ENCODE peak calls at places on chromosomes 3 and 15, in ten cellular contexts. One of them, this sample, is unnamed. For H3K4me1, the result is how much of the 10 kb centered on the place peaks cover.

GRCh38 chr3:183074881-183075280 is 24.4 kb downstream of the MCCC1 start:
- DNase-seq in left ventricle myocardium inferior: no peak
- DNase-seq in lower lobe of right lung: no peak
- DNase-seq in heart right ventricle: no peak
- DNase-seq in colonic mucosa: no peak
- DNase-seq in mucosa of descending colon: no peak
- DNase-seq in OCI-LY7: no peak
- DNase-seq in astrocyte: no peak
- DNase-seq in thyroid gland: no peak
- DNase-seq in Peyer's patch: no peak
- DNase-seq in this sample: no peak

GRCh38 chr3:16885588-16885903 is 791 bp downstream of the PLCL2 start:
- DNase-seq in left ventricle myocardium inferior: no peak
- DNase-seq in lower lobe of right lung: no peak
- DNase-seq in heart right ventricle: no peak
- DNase-seq in colonic mucosa: no peak
- DNase-seq in mucosa of descending colon: no peak
- DNase-seq in OCI-LY7: peak
- DNase-seq in astrocyte: no peak
- DNase-seq in thyroid gland: no peak
- DNase-seq in Peyer's patch: no peak
- DNase-seq in this sample: no peak

GRCh38 chr3:188345223-188345622 is 191.3 kb downstream of the LPP start:
- DNase-seq in left ventricle myocardium inferior: no peak
- DNase-seq in lower lobe of right lung: no peak
- DNase-seq in heart right ventricle: no peak
- DNase-seq in colonic mucosa: no peak
- DNase-seq in mucosa of descending colon: no peak
- DNase-seq in OCI-LY7: no peak
- DNase-seq in astrocyte: peak
- DNase-seq in thyroid gland: no peak
- DNase-seq in Peyer's patch: no peak
- DNase-seq in this sample: no peak

GRCh38 chr3:48684480-48685143 is 1.1 kb downstream of the NCKIPSD start:
- DNase-seq in left ventricle myocardium inferior: peak
- DNase-seq in lower lobe of right lung: peak
- DNase-seq in heart right ventricle: peak
- DNase-seq in colonic mucosa: no peak
- DNase-seq in mucosa of descending colon: no peak
- DNase-seq in OCI-LY7: peak
- DNase-seq in astrocyte: no peak
- DNase-seq in thyroid gland: peak
- DNase-seq in Peyer's patch: no peak
- DNase-seq in this sample: peak

GRCh38 chr3:49856181-49857005 is at the start of gene TRAIP:
- DNase-seq in left ventricle myocardium inferior: peak
- DNase-seq in lower lobe of right lung: peak
- DNase-seq in heart right ventricle: peak
- DNase-seq in colonic mucosa: peak
- DNase-seq in mucosa of descending colon: peak
- DNase-seq in OCI-LY7: peak
- DNase-seq in astrocyte: peak
- DNase-seq in thyroid gland: peak
- DNase-seq in Peyer's patch: peak
- DNase-seq in this sample: peak

GRCh38 chr3:53065841-53066480 is 20.1 kb upstream of the SFMBT1 start:
- DNase-seq in left ventricle myocardium inferior: no peak
- DNase-seq in lower lobe of right lung: no peak
- DNase-seq in heart right ventricle: no peak
- DNase-seq in colonic mucosa: no peak
- DNase-seq in mucosa of descending colon: no peak
- DNase-seq in OCI-LY7: no peak
- DNase-seq in astrocyte: no peak
- DNase-seq in thyroid gland: no peak
- DNase-seq in Peyer's patch: peak
- DNase-seq in this sample: no peak

GRCh38 chr3:44685128-44685800 is 27.2 kb upstream of the ZNF502 start:
- DNase-seq in left ventricle myocardium inferior: peak
- DNase-seq in lower lobe of right lung: peak
- DNase-seq in heart right ventricle: peak
- DNase-seq in colonic mucosa: peak
- DNase-seq in mucosa of descending colon: peak
- DNase-seq in OCI-LY7: peak
- DNase-seq in astrocyte: peak
- DNase-seq in thyroid gland: peak
- DNase-seq in Peyer's patch: peak
- DNase-seq in this sample: peak

GRCh38 chr3:171248426-171249115 is 211.6 kb downstream of the TNIK start:
- DNase-seq in left ventricle myocardium inferior: no peak
- DNase-seq in lower lobe of right lung: no peak
- DNase-seq in heart right ventricle: no peak
- DNase-seq in colonic mucosa: no peak
- DNase-seq in mucosa of descending colon: no peak
- DNase-seq in OCI-LY7: no peak
- DNase-seq in astrocyte: no peak
- DNase-seq in thyroid gland: no peak
- DNase-seq in Peyer's patch: no peak
- DNase-seq in this sample: no peak

GRCh38 chr3:179227349-179227748 is 23.6 kb downstream of the KCNMB3 start:
- DNase-seq in left ventricle myocardium inferior: no peak
- DNase-seq in lower lobe of right lung: no peak
- DNase-seq in heart right ventricle: no peak
- DNase-seq in colonic mucosa: no peak
- DNase-seq in mucosa of descending colon: no peak
- DNase-seq in OCI-LY7: no peak
- DNase-seq in astrocyte: peak
- DNase-seq in thyroid gland: no peak
- DNase-seq in Peyer's patch: no peak
- DNase-seq in this sample: no peak

GRCh38 chr15:51312754-51313390 is 25.5 kb downstream of the CYP19A1 start:
- DNase-seq in left ventricle myocardium inferior: no peak
- DNase-seq in lower lobe of right lung: no peak
- DNase-seq in heart right ventricle: no peak
- DNase-seq in colonic mucosa: no peak
- DNase-seq in mucosa of descending colon: no peak
- DNase-seq in OCI-LY7: no peak
- DNase-seq in astrocyte: peak
- DNase-seq in thyroid gland: no peak
- DNase-seq in Peyer's patch: no peak
- DNase-seq in this sample: no peak

GRCh38 chr15:63381301-63382192 is at the start of gene CA12:
- DNase-seq in left ventricle myocardium inferior: peak
- DNase-seq in lower lobe of right lung: peak
- DNase-seq in heart right ventricle: peak
- DNase-seq in colonic mucosa: peak
- DNase-seq in mucosa of descending colon: peak
- DNase-seq in OCI-LY7: no peak
- DNase-seq in astrocyte: peak
- DNase-seq in thyroid gland: peak
- DNase-seq in Peyer's patch: peak
- DNase-seq in this sample: no peak

GRCh38 chr15:63203451-63204090 is 14.2 kb downstream of the RAB8B start:
- DNase-seq in left ventricle myocardium inferior: no peak
- DNase-seq in lower lobe of right lung: no peak
- DNase-seq in heart right ventricle: no peak
- DNase-seq in colonic mucosa: no peak
- DNase-seq in mucosa of descending colon: no peak
- DNase-seq in OCI-LY7: peak
- DNase-seq in astrocyte: peak
- DNase-seq in thyroid gland: no peak
- DNase-seq in Peyer's patch: peak
- DNase-seq in this sample: no peak

GRCh38 chr3:65439641-65440040 is 599.1 kb downstream of the MAGI1 start:
- DNase-seq in left ventricle myocardium inferior: peak
- DNase-seq in lower lobe of right lung: peak
- DNase-seq in heart right ventricle: peak
- DNase-seq in colonic mucosa: peak
- DNase-seq in mucosa of descending colon: no peak
- DNase-seq in OCI-LY7: peak
- DNase-seq in astrocyte: peak
- DNase-seq in thyroid gland: peak
- DNase-seq in Peyer's patch: peak
- DNase-seq in this sample: no peak

GRCh38 chr15:91263632-91264477 is 163.8 kb downstream of the SV2B start:
- DNase-seq in left ventricle myocardium inferior: peak
- DNase-seq in lower lobe of right lung: no peak
- DNase-seq in heart right ventricle: peak
- DNase-seq in colonic mucosa: no peak
- DNase-seq in mucosa of descending colon: no peak
- DNase-seq in OCI-LY7: no peak
- DNase-seq in astrocyte: peak
- DNase-seq in thyroid gland: peak
- DNase-seq in Peyer's patch: peak
- DNase-seq in this sample: peak

GRCh38 chr3:89179355-89179997 is 72.1 kb downstream of the EPHA3 start:
- DNase-seq in left ventricle myocardium inferior: no peak
- DNase-seq in lower lobe of right lung: no peak
- DNase-seq in heart right ventricle: no peak
- DNase-seq in colonic mucosa: no peak
- DNase-seq in mucosa of descending colon: no peak
- DNase-seq in OCI-LY7: no peak
- DNase-seq in astrocyte: peak
- DNase-seq in thyroid gland: peak
- DNase-seq in Peyer's patch: no peak
- DNase-seq in this sample: no peak

GRCh38 chr3:50415066-50415465 is 55.7 kb upstream of the TMEM115 start:
- DNase-seq in left ventricle myocardium inferior: no peak
- DNase-seq in lower lobe of right lung: no peak
- DNase-seq in heart right ventricle: no peak
- DNase-seq in colonic mucosa: no peak
- DNase-seq in mucosa of descending colon: no peak
- DNase-seq in OCI-LY7: no peak
- DNase-seq in astrocyte: no peak
- DNase-seq in thyroid gland: no peak
- DNase-seq in Peyer's patch: no peak
- DNase-seq in this sample: no peak

GRCh38 chr3:158165730-158166129 is 55.8 kb downstream of the RSRC1 start:
- DNase-seq in left ventricle myocardium inferior: no peak
- DNase-seq in lower lobe of right lung: no peak
- DNase-seq in heart right ventricle: no peak
- DNase-seq in colonic mucosa: no peak
- DNase-seq in mucosa of descending colon: no peak
- DNase-seq in OCI-LY7: no peak
- DNase-seq in astrocyte: peak
- DNase-seq in thyroid gland: no peak
- DNase-seq in Peyer's patch: no peak
- DNase-seq in this sample: no peak

GRCh38 chr15:85693277-85693676 is 101.4 kb downstream of the KLHL25 start:
- DNase-seq in left ventricle myocardium inferior: no peak
- DNase-seq in lower lobe of right lung: no peak
- DNase-seq in heart right ventricle: no peak
- DNase-seq in colonic mucosa: no peak
- DNase-seq in mucosa of descending colon: no peak
- DNase-seq in OCI-LY7: peak
- DNase-seq in astrocyte: no peak
- DNase-seq in thyroid gland: no peak
- DNase-seq in Peyer's patch: no peak
- DNase-seq in this sample: no peak
- H3K4me1 ChIP-seq in left ventricle myocardium inferior: half or more
- H3K4me1 ChIP-seq in lower lobe of right lung: under half
- H3K4me1 ChIP-seq in heart right ventricle: under half
- H3K4me1 ChIP-seq in colonic mucosa: under half
- H3K4me1 ChIP-seq in mucosa of descending colon: under half
- H3K4me1 ChIP-seq in OCI-LY7: half or more
- H3K4me1 ChIP-seq in astrocyte: under half
- H3K4me1 ChIP-seq in thyroid gland: half or more
- H3K4me1 ChIP-seq in Peyer's patch: under half
- H3K4me1 ChIP-seq in this sample: under half

GRCh38 chr3:12689997-12690711 is 26.2 kb upstream of the RAF1 start:
- DNase-seq in left ventricle myocardium inferior: no peak
- DNase-seq in lower lobe of right lung: no peak
- DNase-seq in heart right ventricle: no peak
- DNase-seq in colonic mucosa: no peak
- DNase-seq in mucosa of descending colon: no peak
- DNase-seq in OCI-LY7: no peak
- DNase-seq in astrocyte: no peak
- DNase-seq in thyroid gland: no peak
- DNase-seq in Peyer's patch: no peak
- DNase-seq in this sample: no peak
- TF ChIP-seq CTCF in left ventricle myocardium inferior: no peak
- TF ChIP-seq CTCF in lower lobe of right lung: no peak
- TF ChIP-seq CTCF in heart right ventricle: no peak
- TF ChIP-seq CTCF in colonic mucosa: no peak
- TF ChIP-seq CTCF in mucosa of descending colon: no peak
- TF ChIP-seq CTCF in OCI-LY7: no peak
- TF ChIP-seq CTCF in astrocyte: no peak
- TF ChIP-seq CTCF in thyroid gland: no peak
- TF ChIP-seq CTCF in Peyer's patch: no peak
- TF ChIP-seq CTCF in this sample: no peak

GRCh38 chr3:14490831-14491230 is 49.3 kb downstream of the GRIP2 start:
- DNase-seq in left ventricle myocardium inferior: no peak
- DNase-seq in lower lobe of right lung: no peak
- DNase-seq in heart right ventricle: no peak
- DNase-seq in colonic mucosa: no peak
- DNase-seq in mucosa of descending colon: no peak
- DNase-seq in OCI-LY7: no peak
- DNase-seq in astrocyte: no peak
- DNase-seq in thyroid gland: no peak
- DNase-seq in Peyer's patch: no peak
- DNase-seq in this sample: no peak
- H3K4me3 ChIP-seq in left ventricle myocardium inferior: no peak
- H3K4me3 ChIP-seq in lower lobe of right lung: no peak
- H3K4me3 ChIP-seq in heart right ventricle: no peak
- H3K4me3 ChIP-seq in colonic mucosa: no peak
- H3K4me3 ChIP-seq in mucosa of descending colon: no peak
- H3K4me3 ChIP-seq in OCI-LY7: no peak
- H3K4me3 ChIP-seq in astrocyte: no peak
- H3K4me3 ChIP-seq in thyroid gland: no peak
- H3K4me3 ChIP-seq in Peyer's patch: no peak
- H3K4me3 ChIP-seq in this sample: no peak

DNA sequence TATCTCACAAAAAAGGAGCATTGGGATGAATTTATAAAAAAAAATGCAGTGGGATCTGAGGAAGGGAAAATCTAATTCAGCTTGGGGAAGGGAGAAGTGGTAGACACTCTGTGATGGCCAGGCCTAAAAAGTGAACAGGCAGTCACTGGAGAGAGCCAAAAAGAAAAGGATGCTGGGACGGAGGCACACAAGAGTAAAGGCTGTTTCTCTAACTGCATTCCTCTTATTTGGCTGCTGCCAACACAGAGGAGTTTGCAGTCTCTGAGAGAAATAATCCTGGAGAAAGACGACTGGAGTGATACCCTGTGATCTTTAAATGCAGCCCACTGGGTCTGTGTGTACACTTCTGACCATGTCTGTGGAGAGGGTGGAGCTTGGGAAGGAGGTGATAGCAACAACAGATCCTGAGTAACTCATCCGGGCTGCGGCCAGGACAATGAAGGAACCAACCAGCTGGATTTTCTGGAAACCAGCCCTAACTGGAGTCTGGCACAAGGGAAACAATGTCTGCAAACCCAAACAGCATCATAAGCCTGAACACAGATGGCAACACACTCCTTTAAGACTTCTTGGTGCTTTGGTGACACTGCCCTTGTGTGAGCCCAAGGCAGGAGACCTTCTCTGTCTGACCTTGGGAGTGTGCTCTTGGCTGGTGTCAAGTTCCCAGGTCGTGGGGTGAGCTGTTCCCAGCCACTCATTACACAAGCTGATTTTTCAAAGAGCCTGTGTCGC is 8.1 kb downstream of the FYCO1 start:
- DNase-seq in left ventricle myocardium inferior: no peak
- DNase-seq in lower lobe of right lung: no peak
- DNase-seq in heart right ventricle: peak
- DNase-seq in colonic mucosa: no peak
- DNase-seq in mucosa of descending colon: no peak
- DNase-seq in OCI-LY7: no peak
- DNase-seq in astrocyte: peak
- DNase-seq in thyroid gland: peak
- DNase-seq in Peyer's patch: no peak
- DNase-seq in this sample: peak
- H3K4me1 ChIP-seq in left ventricle myocardium inferior: half or more
- H3K4me1 ChIP-seq in lower lobe of right lung: half or more
- H3K4me1 ChIP-seq in heart right ventricle: under half
- H3K4me1 ChIP-seq in colonic mucosa: under half
- H3K4me1 ChIP-seq in mucosa of descending colon: under half
- H3K4me1 ChIP-seq in OCI-LY7: under half
- H3K4me1 ChIP-seq in astrocyte: under half
- H3K4me1 ChIP-seq in thyroid gland: half or more
- H3K4me1 ChIP-seq in Peyer's patch: under half
- H3K4me1 ChIP-seq in this sample: half or more

This sample was measured in right atrium auricular region.